ENCODE peak calls at places on chromosome 20, in nine cellular contexts. S is GM20000; I is activated CD4-positive, alpha-beta T cell treated with anti-CD3 and anti-CD28 coated beads for 36 hours; B is AG09319; P is EH; T is T-cell; N is left cardiac atrium; X is psoas muscle; Q is stimulated activated CD4-positive, alpha-beta T cell treated with anti-CD3 and anti-CD28 coated beads, Interleukin-1b, Interleukin-23, amount 100 ng/mL, for 24 hours. G is an unnamed sample.

GRCh38 chr20:61810709-61811565 is 254.7 kb downstream of the TAF4 start:
- DNase-seq in P (no peak), Q (no peak), T (no peak), X (no peak), N (peak), B (no peak), I (no peak), S (no peak), G (no peak)

GRCh38 chr20:3896302-3896701 is 7.1 kb downstream of the PANK2 start:
- DNase-seq in Q (no peak), N (no peak), X (no peak), B (no peak), T (no peak), S (no peak), P (peak), I (no peak), G (no peak)

GRCh38 chr20:57600324-57601210 is 19.7 kb downstream of the ZBP1 start:
- DNase-seq in S (no peak), N (no peak), T (no peak), B (no peak), X (no peak), I (peak), Q (no peak), P (no peak), G (no peak)

GRCh38 chr20:38373231-38373867 is 27.1 kb downstream of the LBP start:
- DNase-seq in S (no peak), I (no peak), N (peak), Q (no peak), X (no peak), B (no peak), T (no peak), P (no peak), G (no peak)

GRCh38 chr20:20406306-20406705 is 38.4 kb downstream of the INSM1 start:
- DNase-seq in T (no peak), S (no peak), X (no peak), Q (no peak), I (no peak), N (no peak), B (no peak), P (no peak), G (no peak)

GRCh38 chr20:1964061-1964460 is 29.8 kb downstream of the PDYN start:
- DNase-seq in N (no peak), S (no peak), P (no peak), I (peak), T (no peak), X (no peak), B (no peak), Q (no peak), G (no peak)

GRCh38 chr20:17875106-17875980 is 93.3 kb downstream of the SNX5 start:
- DNase-seq in P (peak), Q (no peak), I (no peak), S (no peak), X (peak), B (peak), N (peak), T (no peak), G (no peak)

GRCh38 chr20:4585104-4585753 is 136.5 kb upstream of the PRND start:
- DNase-seq in Q (no peak), P (peak), N (no peak), X (no peak), B (no peak), T (no peak), I (no peak), S (no peak), G (no peak)

GRCh38 chr20:63705232-63706026 is 2.3 kb downstream of the ARFRP1 start:
- DNase-seq in N (no peak), S (no peak), P (no peak), B (no peak), X (no peak), T (no peak), I (no peak), Q (no peak), G (no peak)

GRCh38 chr20:51884561-51884960 is 82.2 kb upstream of the SALL4 start:
- DNase-seq in X (no peak), Q (no peak), T (no peak), S (no peak), P (peak), B (no peak), N (no peak), I (no peak), G (no peak)

G was measured in NCI-H1417 treated with DMSO at 0.1 percent for 48 hours.